ENCODE peak calls at places on chromosomes 7 and 10, in ten cellular contexts. J, Q, F, H, E, D, Y, C, M and N are unnamed samples.

GRCh38 chr10:132820056-132820455 is 34.1 kb upstream of the NKX6-2 start:
- DNase-seq in J (no peak), Q (no peak), F (no peak), H (no peak), E (no peak), D (no peak), Y (no peak), C (no peak), M (no peak), N (no peak)

GRCh38 chr10:13794982-13795381 is 208.2 kb downstream of the PRPF18 start:
- DNase-seq in J (no peak), Q (no peak), F (no peak), H (no peak), E (no peak), D (no peak), Y (no peak), C (no peak), M (no peak), N (no peak)

GRCh38 chr7:33805630-33806233 is 99.6 kb upstream of the BMPER start:
- DNase-seq in J (peak), Q (no peak), F (no peak), H (peak), E (no peak), D (no peak), Y (no peak), C (no peak), M (no peak), N (no peak)

GRCh38 chr10:124221356-124222297 is 128.2 kb upstream of the CHST15 start:
- DNase-seq in J (no peak), Q (no peak), F (no peak), H (no peak), E (no peak), D (no peak), Y (no peak), C (peak), M (no peak), N (peak)

GRCh38 chr7:148255333-148255732 is 335.2 kb upstream of the C7orf33 start:
- DNase-seq in J (no peak), Q (no peak), F (no peak), H (no peak), E (no peak), D (no peak), Y (no peak), C (no peak), M (no peak), N (no peak)

GRCh38 chr7:21579341-21580072 is 36.7 kb downstream of the DNAH11 start:
- DNase-seq in J (peak), Q (no peak), F (no peak), H (no peak), E (no peak), D (no peak), Y (no peak), C (no peak), M (peak), N (no peak)

GRCh38 chr10:60810437-60811182 is 32.3 kb downstream of the CDK1 start:
- DNase-seq in J (peak), Q (no peak), F (no peak), H (no peak), E (peak), D (no peak), Y (no peak), C (no peak), M (peak), N (no peak)

GRCh38 chr7:28811003-28811402 is 147.1 kb downstream of the TRIL start:
- DNase-seq in J (peak), Q (no peak), F (no peak), H (no peak), E (no peak), D (no peak), Y (no peak), C (no peak), M (no peak), N (no peak)

GRCh38 chr10:48606530-48607355 is 1.9 kb upstream of the ARHGAP22 start:
- DNase-seq in J (peak), Q (peak), F (no peak), H (no peak), E (peak), D (no peak), Y (peak), C (peak), M (peak), N (no peak)

GRCh38 chr7:20095862-20096261 is 121.3 kb downstream of the MACC1 start:
- DNase-seq in J (no peak), Q (no peak), F (no peak), H (no peak), E (no peak), D (no peak), Y (no peak), C (no peak), M (no peak), N (no peak)

GRCh38 chr7:75638607-75639070 is 100.1 kb downstream of the HIP1 start:
- DNase-seq in J (peak), Q (no peak), F (peak), H (peak), E (no peak), D (peak), Y (no peak), C (peak), M (no peak), N (no peak)

GRCh38 chr10:63115732-63116383 is 17.3 kb upstream of the NRBF2 start:
- DNase-seq in J (peak), Q (peak), F (peak), H (peak), E (peak), D (peak), Y (no peak), C (peak), M (peak), N (no peak)

GRCh38 chr10:27143686-27144085 is 10.5 kb downstream of the YME1L1 start:
- DNase-seq in J (no peak), Q (no peak), F (no peak), H (no peak), E (no peak), D (no peak), Y (no peak), C (no peak), M (no peak), N (no peak)

GRCh38 chr10:75971402-75972211 is 540.2 kb downstream of the LRMDA start:
- DNase-seq in J (peak), Q (peak), F (no peak), H (peak), E (no peak), D (no peak), Y (peak), C (no peak), M (no peak), N (no peak)

GRCh38 chr10:44627591-44628354 is 242.9 kb upstream of the CXCL12 start:
- DNase-seq in J (peak), Q (no peak), F (no peak), H (no peak), E (no peak), D (no peak), Y (no peak), C (no peak), M (no peak), N (no peak)

GRCh38 chr7:139811106-139811505 is 18.0 kb upstream of the TBXAS1 start:
- DNase-seq in J (peak), Q (no peak), F (no peak), H (no peak), E (no peak), D (no peak), Y (peak), C (no peak), M (no peak), N (no peak)

GRCh38 chr10:119538632-119539358 is 3.7 kb downstream of the RGS10 start:
- DNase-seq in J (no peak), Q (no peak), F (no peak), H (no peak), E (no peak), D (no peak), Y (peak), C (no peak), M (no peak), N (no peak)

GRCh38 chr7:96045919-96046318 is 273.6 kb downstream of the DYNC1I1 start:
- DNase-seq in J (no peak), Q (no peak), F (no peak), H (no peak), E (no peak), D (no peak), Y (no peak), C (no peak), M (no peak), N (no peak)

GRCh38 chr10:77037735-77038411 is 599.7 kb downstream of the KCNMA1 start:
- DNase-seq in J (no peak), Q (no peak), F (no peak), H (no peak), E (no peak), D (no peak), Y (peak), C (no peak), M (no peak), N (no peak)

GRCh38 chr7:1747004-1747801 is 77.1 kb downstream of the ELFN1 start:
- DNase-seq in J (no peak), Q (no peak), F (no peak), H (no peak), E (no peak), D (no peak), Y (no peak), C (no peak), M (no peak), N (no peak)

GRCh38 chr10:106540606-106541005 is 623.9 kb downstream of the SORCS1 start:
- DNase-seq in J (peak), Q (no peak), F (no peak), H (no peak), E (peak), D (no peak), Y (no peak), C (no peak), M (no peak), N (no peak)

GRCh38 chr7:130420943-130421578 is 19.8 kb downstream of the CEP41 start:
- DNase-seq in J (peak), Q (no peak), F (no peak), H (no peak), E (no peak), D (no peak), Y (no peak), C (no peak), M (no peak), N (no peak)

GRCh38 chr10:77165445-77166316 is 471.9 kb downstream of the KCNMA1 start:
- DNase-seq in J (peak), Q (peak), F (peak), H (peak), E (peak), D (peak), Y (peak), C (peak), M (peak), N (no peak)

GRCh38 chr10:101001225-101002035 is 1.8 kb downstream of the LZTS2 start:
- DNase-seq in J (peak), Q (peak), F (peak), H (peak), E (no peak), D (peak), Y (no peak), C (peak), M (peak), N (no peak)
- TF ChIP-seq POLR2A in J (peak), Q (no peak), F (peak), H (peak), E (no peak), D (peak), Y (no peak), C (peak), M (peak), N (no peak)

GRCh38 chr10:73798087-73798486 is 12.7 kb downstream of the ZSWIM8 start:
- DNase-seq in J (no peak), Q (no peak), F (no peak), H (no peak), E (no peak), D (no peak), Y (no peak), C (no peak), M (no peak), N (no peak)

GRCh38 chr10:73798927-73799563 is 12.4 kb downstream of the NDST2 start:
- DNase-seq in J (no peak), Q (no peak), F (no peak), H (no peak), E (no peak), D (no peak), Y (no peak), C (no peak), M (no peak), N (no peak)

GRCh38 chr10:73801253-73801590 is 10.2 kb downstream of the NDST2 start:
- DNase-seq in J (no peak), Q (no peak), F (no peak), H (no peak), E (no peak), D (no peak), Y (no peak), C (no peak), M (no peak), N (no peak)

GRCh38 chr10:73800560-73801252 is 10.7 kb downstream of the NDST2 start:
- DNase-seq in J (no peak), Q (no peak), F (no peak), H (no peak), E (no peak), D (no peak), Y (no peak), C (no peak), M (no peak), N (no peak)

DNA sequence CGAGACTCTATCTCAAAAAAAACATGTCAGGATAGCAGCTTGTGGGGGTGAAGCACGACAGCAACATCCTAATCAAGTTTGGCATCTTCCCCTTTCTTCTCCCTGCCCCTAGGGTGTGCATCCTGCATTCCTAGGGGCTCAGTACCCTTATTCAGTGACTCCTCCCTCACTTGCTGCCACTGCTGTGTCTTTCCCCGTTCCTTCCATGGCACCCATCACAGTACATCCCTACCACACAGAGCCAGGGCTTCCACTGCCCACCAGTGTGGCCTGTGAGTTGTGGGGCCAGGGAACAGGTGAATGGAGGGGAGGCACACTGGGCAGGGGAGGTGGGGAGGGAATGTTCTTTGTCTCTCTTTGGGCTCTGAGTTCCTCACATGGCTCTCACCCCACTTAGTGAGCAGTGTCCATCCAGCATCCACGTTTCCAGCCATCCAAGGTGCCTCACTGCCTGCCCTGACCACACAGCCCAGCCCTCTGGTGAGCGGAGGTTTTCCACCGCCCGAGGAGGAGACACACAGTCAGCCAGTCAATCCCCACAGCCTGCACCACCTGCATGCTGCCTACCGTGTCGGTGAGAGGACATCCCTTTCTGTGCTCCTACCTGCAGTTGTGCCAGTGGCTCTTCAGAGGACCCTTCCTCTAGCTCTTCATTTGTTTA is 11.4 kb downstream of the NDST2 start:
- DNase-seq in J (no peak), Q (no peak), F (no peak), H (no peak), E (no peak), D (no peak), Y (no peak), C (no peak), M (no peak), N (no peak)
- TF ChIP-seq POLR2A in J (no peak), Q (no peak), F (no peak), H (no peak), E (no peak), D (no peak), Y (no peak), C (no peak), M (no peak), N (peak)

GRCh38 chr7:135326636-135327280 is 93.1 kb downstream of the STRA8 start:
- DNase-seq in J (peak), Q (no peak), F (no peak), H (no peak), E (no peak), D (no peak), Y (no peak), C (no peak), M (no peak), N (no peak)
- TF ChIP-seq POLR2A in J (no peak), Q (no peak), F (no peak), H (no peak), E (no peak), D (no peak), Y (no peak), C (no peak), M (no peak), N (no peak)

DNA sequence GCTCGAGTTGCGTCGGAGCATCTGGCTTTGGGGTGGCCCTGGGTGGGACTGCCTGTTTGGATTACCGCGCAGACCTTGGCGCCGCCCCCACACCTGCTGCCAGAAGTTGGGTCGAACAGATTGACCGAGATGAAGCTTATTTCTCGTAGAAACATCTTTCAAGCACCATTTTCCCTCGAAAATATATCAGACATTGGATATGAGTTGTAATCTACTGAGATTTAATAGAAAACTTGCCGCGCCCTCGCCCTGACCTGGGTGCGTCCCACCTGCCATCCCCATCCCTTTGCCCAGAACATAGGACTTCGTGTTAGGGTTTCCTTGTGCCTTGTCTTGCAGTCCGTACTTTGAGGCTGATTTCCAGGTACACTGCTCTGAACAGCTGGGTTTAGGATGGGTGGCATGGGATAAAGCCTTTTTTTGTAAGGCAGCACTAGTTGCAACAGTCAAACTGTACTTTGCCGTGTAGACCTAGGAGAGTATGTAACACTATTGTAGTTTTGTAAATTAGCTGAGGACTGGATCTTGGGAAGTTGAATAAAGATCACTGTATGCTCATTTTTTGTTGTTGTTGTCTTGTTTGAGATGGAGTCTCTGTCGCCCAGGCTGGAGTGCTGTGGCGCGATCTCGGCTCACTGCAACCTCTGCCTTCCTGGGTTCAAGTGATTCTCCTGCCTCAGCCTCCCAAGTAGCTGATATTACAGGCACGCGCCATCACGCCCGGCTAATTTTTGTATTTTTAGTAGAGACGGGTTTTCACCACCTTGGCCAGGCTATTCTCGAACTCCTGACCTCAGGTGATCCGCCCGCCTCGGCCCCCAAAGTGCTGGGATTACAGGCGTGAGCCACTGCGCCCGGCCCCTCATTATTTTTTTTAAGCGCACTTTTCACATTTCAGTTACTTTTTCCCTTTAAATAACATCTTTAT is 978 bp downstream of the OGDH start:
- DNase-seq in J (no peak), Q (no peak), F (no peak), H (no peak), E (no peak), D (no peak), Y (peak), C (no peak), M (no peak), N (no peak)
- TF ChIP-seq POLR2A in J (no peak), Q (no peak), F (no peak), H (no peak), E (no peak), D (no peak), Y (no peak), C (no peak), M (no peak), N (no peak)

DNA sequence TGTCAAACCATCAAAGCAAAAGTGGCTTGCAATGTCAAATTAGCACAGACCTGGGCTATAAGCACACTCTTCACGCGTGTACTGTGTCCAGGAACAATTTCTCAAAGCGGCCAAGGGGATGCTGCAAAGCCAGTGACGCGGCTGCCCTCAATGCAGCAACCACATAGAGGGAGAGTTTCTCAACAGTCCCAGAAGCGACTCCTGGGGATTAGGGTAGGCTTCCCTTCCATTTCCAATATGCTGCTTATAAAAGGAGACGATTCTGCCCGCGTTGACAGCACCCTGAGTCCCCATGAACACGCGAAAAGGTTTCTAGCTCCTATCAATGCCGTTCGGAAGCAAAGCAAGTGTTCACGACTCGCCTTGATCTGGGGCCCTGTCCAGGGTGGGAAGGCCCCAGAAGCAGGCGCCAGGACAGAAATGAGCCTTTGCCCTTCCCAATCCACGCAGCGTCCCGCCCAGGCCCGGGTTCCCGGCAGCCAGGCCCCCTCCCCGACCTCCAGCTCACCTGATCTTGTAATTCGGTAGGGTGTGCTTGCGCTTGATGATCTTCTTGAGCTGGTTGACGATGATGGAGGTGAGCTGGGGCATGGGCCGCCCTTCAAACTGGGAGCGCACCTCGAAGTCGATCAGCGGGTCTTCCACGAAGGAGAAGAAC is 1.3 kb downstream of the PDZD8 start:
- DNase-seq in J (peak), Q (peak), F (peak), H (peak), E (peak), D (peak), Y (peak), C (peak), M (peak), N (peak)
- TF ChIP-seq POLR2A in J (no peak), Q (no peak), F (no peak), H (no peak), E (no peak), D (peak), Y (no peak), C (peak), M (peak), N (no peak)

GRCh38 chr7:74372060-74372408 is 81.7 kb upstream of the GTF2IRD1 start:
- DNase-seq in J (no peak), Q (no peak), F (peak), H (no peak), E (no peak), D (no peak), Y (no peak), C (no peak), M (no peak), N (no peak)

GRCh38 chr7:74373536-74373935 is 80.2 kb upstream of the GTF2IRD1 start:
- DNase-seq in J (no peak), Q (no peak), F (no peak), H (no peak), E (no peak), D (no peak), Y (no peak), C (no peak), M (no peak), N (no peak)

GRCh38 chr7:74376256-74377036 is 77.3 kb upstream of the GTF2IRD1 start:
- DNase-seq in J (no peak), Q (no peak), F (no peak), H (no peak), E (no peak), D (no peak), Y (no peak), C (no peak), M (no peak), N (no peak)

GRCh38 chr7:74372511-74373111 is 81.1 kb upstream of the GTF2IRD1 start:
- DNase-seq in J (no peak), Q (no peak), F (peak), H (peak), E (no peak), D (no peak), Y (no peak), C (peak), M (no peak), N (no peak)

DNA sequence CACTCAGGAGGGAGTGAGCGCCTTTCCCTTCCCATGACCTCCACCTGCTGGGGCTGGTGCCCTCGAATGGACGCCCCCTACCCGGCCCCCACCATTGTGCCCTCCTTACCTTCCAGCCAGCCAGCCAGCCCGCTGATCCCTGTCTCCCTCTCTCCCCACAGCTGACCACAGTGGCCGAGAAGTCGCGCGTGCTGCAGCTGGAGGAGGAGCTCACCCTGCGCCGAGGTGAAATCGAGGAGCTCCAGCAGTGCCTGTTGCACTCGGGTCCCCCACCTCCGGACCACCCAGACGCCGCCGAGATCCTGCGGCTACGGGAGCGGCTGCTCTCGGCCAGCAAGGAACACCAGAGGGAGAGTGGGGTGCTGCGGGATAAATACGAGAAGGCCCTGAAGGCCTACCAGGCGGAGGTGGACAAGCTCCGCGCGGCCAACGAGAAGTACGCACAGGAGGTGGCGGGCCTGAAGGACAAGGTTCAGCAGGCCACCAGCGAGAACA is 77.9 kb upstream of the GTF2IRD1 start:
- DNase-seq in J (no peak), Q (no peak), F (no peak), H (no peak), E (no peak), D (no peak), Y (no peak), C (no peak), M (no peak), N (no peak)
- TF ChIP-seq POLR2A in J (no peak), Q (no peak), F (no peak), H (no peak), E (no peak), D (no peak), Y (no peak), C (no peak), M (no peak), N (no peak)

GRCh38 chr10:71713135-71714040 is 6.2 kb downstream of the C10orf105 start:
- DNase-seq in J (peak), Q (peak), F (peak), H (peak), E (no peak), D (peak), Y (peak), C (peak), M (peak), N (no peak)
- TF ChIP-seq POLR2A in J (no peak), Q (no peak), F (no peak), H (peak), E (no peak), D (no peak), Y (no peak), C (no peak), M (no peak), N (no peak)